ENCODE peak calls at places on chromosomes 1 and 21, in six cellular contexts. R is left colon, C is endothelial cell of umbilical vein, A is testis, U is hippocampal formation, X is NCI-H1436. B is an unnamed sample.

GRCh38 chr1:174023438-174023837 is 1.3 kb upstream of the RC3H1 start:
- DNase-seq in C (peak; percentile 64), U (no peak), A (no peak), R (peak; percentile 69), X (no peak), B (no peak)

GRCh38 chr1:10074059-10074854 is 41.5 kb downstream of the UBE4B start:
- DNase-seq in C (peak; percentile 37), X (no peak), R (peak; percentile 37), U (peak; percentile 60), A (peak; percentile 65), B (no peak)

GRCh38 chr1:53066941-53067738 is 5.1 kb downstream of the PODN start:
- DNase-seq in R (no peak), X (no peak), A (peak; percentile 11), U (no peak), C (no peak), B (no peak)

GRCh38 chr1:218711884-218712674 is 366.9 kb downstream of the TGFB2 start:
- DNase-seq in C (peak; percentile 26), U (no peak), R (peak; percentile 23), A (no peak), X (no peak), B (peak; percentile 48)

GRCh38 chr1:223258751-223259177 is 105.2 kb downstream of the SUSD4 start:
- DNase-seq in X (no peak), A (no peak), C (no peak), R (no peak), U (no peak), B (no peak)

GRCh38 chr1:91557039-91557690 is 56.5 kb downstream of the CDC7 start:
- DNase-seq in U (no peak), R (no peak), A (no peak), X (no peak), C (peak; percentile 58), B (no peak)

GRCh38 chr1:231872461-231872910 is 245.9 kb downstream of the DISC1 start:
- DNase-seq in C (peak; percentile 20), A (no peak), R (no peak), U (no peak), X (no peak), B (no peak)

GRCh38 chr1:41743361-41743760 is 175.4 kb downstream of the HIVEP3 start:
- DNase-seq in R (no peak), X (no peak), C (no peak), U (no peak), A (no peak), B (no peak)

GRCh38 chr21:29072873-29073221 is 601 bp downstream of the CCT8 start:
- DNase-seq in R (no peak), A (no peak), C (peak; percentile 54), U (no peak), X (no peak), B (no peak)

GRCh38 chr21:36691539-36692124 is 7.3 kb upstream of the SIM2 start:
- DNase-seq in A (no peak), R (no peak), X (no peak), C (no peak), U (no peak), B (no peak)

GRCh38 chr1:185305419-185305818 is 11.6 kb downstream of the IVNS1ABP start:
- DNase-seq in R (no peak), U (no peak), X (no peak), C (no peak), A (no peak), B (peak; percentile 37)